ENCODE peak calls at places on chromosomes 3 and 15, in eight cellular contexts. V is colonic mucosa, Q is fibroblast of pulmonary artery, O is KG1, P is mucosa of descending colon, Y is iris pigment epithelial cell, N is HEK293T, R is anterior cingulate cortex. G is an unnamed sample.

GRCh38 chr15:88904808-88905327 is 8.3 kb downstream of the MFGE8 start:
- DNase-seq in R (peak), Y (peak), N (peak), Q (peak), O (peak), P (peak), V (peak), G (peak)

GRCh38 chr3:32493437-32494414 is 8.9 kb downstream of the CMTM6 start:
- DNase-seq in P (no peak), R (no peak), Q (peak), V (no peak), Y (peak), O (no peak), N (no peak), G (no peak)

GRCh38 chr3:194198938-194199337 is 63.0 kb downstream of the HES1 start:
- DNase-seq in Y (no peak), P (no peak), O (no peak), R (no peak), Q (no peak), V (no peak), N (no peak), G (no peak)

GRCh38 chr3:167473863-167474262 is at the start of gene SERPINI2:
- DNase-seq in Q (no peak), P (no peak), Y (no peak), V (no peak), O (no peak), R (no peak), N (no peak), G (no peak)

GRCh38 chr15:41944313-41944940 is 27.9 kb downstream of the EHD4 start:
- DNase-seq in Q (peak), P (no peak), O (no peak), N (no peak), Y (peak), V (no peak), R (no peak), G (no peak)

GRCh38 chr3:46931631-46932441 is 44.7 kb downstream of the CCDC12 start:
- DNase-seq in N (no peak), Q (peak), R (no peak), P (peak), O (no peak), V (peak), Y (peak), G (no peak)

GRCh38 chr3:50503504-50503903 is at the start of gene CACNA2D2:
- DNase-seq in O (no peak), V (peak), N (peak), P (peak), Q (no peak), R (peak), Y (peak), G (no peak)

GRCh38 chr15:40344631-40345120 is 3.9 kb upstream of the CCDC9B start:
- DNase-seq in R (peak), P (peak), Y (peak), N (peak), Q (peak), V (peak), O (peak), G (peak)

GRCh38 chr3:149898771-149899170 is 71.9 kb downstream of the PFN2 start:
- DNase-seq in R (no peak), O (no peak), P (no peak), Q (peak), Y (peak), N (no peak), V (no peak), G (no peak)

GRCh38 chr3:148227534-148227933 is 470.2 kb upstream of the AGTR1 start:
- DNase-seq in Y (peak), R (no peak), N (no peak), Q (peak), O (no peak), P (no peak), V (no peak), G (no peak)

GRCh38 chr3:46865034-46865507 is 1.8 kb upstream of the MYL3 start:
- DNase-seq in R (no peak), N (no peak), O (no peak), Q (peak), V (no peak), P (peak), Y (peak), G (no peak)

GRCh38 chr3:17070560-17070959 is 185.8 kb downstream of the PLCL2 start:
- DNase-seq in Y (peak), O (no peak), Q (peak), P (peak), V (peak), R (no peak), N (peak), G (no peak)

GRCh38 chr15:56491110-56491722 is 26.3 kb upstream of the MNS1 start:
- DNase-seq in N (peak), Q (peak), O (peak), R (peak), V (peak), Y (peak), P (no peak), G (peak)

GRCh38 chr3:67657192-67657591 is 2.8 kb upstream of the SUCLG2 start:
- DNase-seq in R (no peak), O (no peak), Y (no peak), V (no peak), N (no peak), P (no peak), Q (no peak), G (no peak)

GRCh38 chr3:195438371-195438770 is 4.4 kb downstream of the ACAP2 start:
- DNase-seq in O (no peak), R (no peak), N (no peak), Q (no peak), P (no peak), V (no peak), Y (no peak), G (no peak)

GRCh38 chr3:125219261-125219701 is 6.7 kb upstream of the SLC12A8 start:
- DNase-seq in P (peak), Q (no peak), N (no peak), R (no peak), O (no peak), V (no peak), Y (no peak), G (no peak)

GRCh38 chr15:87582169-87582568 is 674.4 kb downstream of the NTRK3 start:
- DNase-seq in P (no peak), N (no peak), O (no peak), Q (no peak), Y (no peak), V (no peak), R (no peak), G (no peak)

GRCh38 chr15:33453761-33454160 is 143.0 kb downstream of the RYR3 start:
- DNase-seq in P (no peak), N (no peak), V (no peak), O (no peak), Q (no peak), Y (no peak), R (no peak), G (no peak)

GRCh38 chr15:66131200-66131599 is 122.3 kb downstream of the MEGF11 start:
- DNase-seq in Q (no peak), R (no peak), V (no peak), P (no peak), N (no peak), O (no peak), Y (no peak), G (no peak)

GRCh38 chr3:50912746-50913145 is 238.0 kb downstream of the DOCK3 start:
- DNase-seq in Y (no peak), O (no peak), V (no peak), Q (no peak), N (no peak), P (no peak), R (no peak), G (no peak)

GRCh38 chr3:115165701-115166100 is 18.6 kb upstream of the ZBTB20 start:
- DNase-seq in R (no peak), O (no peak), Y (no peak), V (no peak), N (no peak), Q (no peak), P (no peak), G (no peak)

GRCh38 chr15:85649372-85649771 is 145.4 kb downstream of the KLHL25 start:
- DNase-seq in Y (peak), V (no peak), R (no peak), P (no peak), N (no peak), O (no peak), Q (peak), G (no peak)

GRCh38 chr3:43410575-43410974 is 124.2 kb downstream of the SNRK start:
- DNase-seq in V (no peak), P (no peak), N (no peak), R (no peak), O (no peak), Y (peak), Q (no peak), G (no peak)

GRCh38 chr3:128495435-128495970 is 2.5 kb upstream of the GATA2 start:
- DNase-seq in P (no peak), O (no peak), V (no peak), R (no peak), Q (no peak), N (no peak), Y (no peak), G (no peak)

GRCh38 chr3:155870945-155871745 is 695 bp downstream of the GMPS start:
- DNase-seq in Q (no peak), O (no peak), P (peak), V (peak), Y (peak), R (peak), N (peak), G (peak)

GRCh38 chr3:118628704-118629341 is 405.8 kb downstream of the IGSF11 start:
- DNase-seq in Y (peak), P (no peak), O (peak), N (peak), V (peak), Q (peak), R (peak), G (peak)

GRCh38 chr15:94346272-94346671 is 114.9 kb downstream of the MCTP2 start:
- DNase-seq in R (no peak), O (no peak), Y (no peak), N (no peak), V (no peak), P (no peak), Q (no peak), G (no peak)

GRCh38 chr3:196740476-196741400 is 1.1 kb downstream of the PAK2 start:
- DNase-seq in O (peak), N (peak), V (peak), Q (peak), R (no peak), Y (peak), P (no peak), G (no peak)

GRCh38 chr3:136957751-136958288 is at the start of gene IL20RB:
- DNase-seq in N (no peak), R (no peak), Q (peak), P (no peak), O (no peak), Y (peak), V (no peak), G (no peak)

GRCh38 chr15:60054472-60054871 is 50.4 kb downstream of the FOXB1 start:
- DNase-seq in N (no peak), Q (no peak), V (no peak), Y (no peak), P (no peak), O (no peak), R (no peak), G (no peak)

GRCh38 chr15:48925714-48926223 is 38.0 kb downstream of the SHC4 start:
- DNase-seq in N (no peak), R (no peak), V (no peak), Q (peak), O (no peak), P (no peak), Y (peak), G (no peak)

GRCh38 chr3:125079675-125080045 is 23.9 kb upstream of the HEG1 start:
- DNase-seq in R (no peak), Y (peak), V (no peak), P (no peak), O (no peak), Q (no peak), N (no peak), G (no peak)

GRCh38 chr15:66841953-66842681 is 140.1 kb downstream of the SMAD6 start:
- DNase-seq in Q (peak), R (peak), O (no peak), N (peak), Y (peak), V (peak), P (peak), G (no peak)